ENCODE peak calls at places on chromosomes 13 and 19, in five cellular contexts. P is neural progenitor cell, U is astrocyte, D is heart right ventricle, F is thoracic aorta. Q is an unnamed sample.

GRCh38 chr13:45623516-45624090 is 8.1 kb upstream of the ERICH6B start:
- DNase-seq in F (no peak), U (no peak), D (no peak), P (peak), Q (no peak)

GRCh38 chr19:40742477-40742876 is 7.8 kb downstream of the ACTMAP start:
- DNase-seq in P (no peak), U (no peak), F (no peak), D (no peak), Q (no peak)

GRCh38 chr19:1409204-1410005 is 2.0 kb downstream of the DAZAP1 start:
- DNase-seq in P (no peak), D (no peak), F (no peak), U (no peak), Q (no peak)

GRCh38 chr19:16268676-16269319 is 55.8 kb upstream of the KLF2 start:
- DNase-seq in P (no peak), U (no peak), D (no peak), F (no peak), Q (no peak)

GRCh38 chr19:29506619-29506911 is 19.2 kb upstream of the VSTM2B start:
- DNase-seq in P (no peak), D (no peak), U (no peak), F (no peak), Q (no peak)

GRCh38 chr19:17718467-17718987 is 753 bp upstream of the MAP1S start:
- DNase-seq in U (no peak), D (no peak), P (peak), F (no peak), Q (no peak)

GRCh38 chr19:17414097-17414496 is 5.8 kb upstream of the MVB12A start:
- DNase-seq in U (no peak), F (no peak), D (no peak), P (no peak), Q (no peak)

GRCh38 chr19:39824143-39825092 is 9.5 kb downstream of the DYRK1B start:
- DNase-seq in D (peak), U (peak), F (peak), P (peak), Q (peak)

GRCh38 chr13:28503182-28503980 is 8.5 kb upstream of the FLT1 start:
- DNase-seq in P (no peak), D (no peak), U (no peak), F (no peak), Q (peak)

GRCh38 chr13:39036212-39036611 is 1.7 kb downstream of the PROSER1 start:
- DNase-seq in F (no peak), D (no peak), U (peak), P (no peak), Q (no peak)

GRCh38 chr13:98541701-98542203 is 35.2 kb downstream of the STK24 start:
- DNase-seq in F (no peak), U (no peak), P (no peak), D (no peak), Q (no peak)

GRCh38 chr19:34214040-34214439 is 40.3 kb upstream of the GARRE1 start:
- DNase-seq in P (no peak), U (no peak), F (no peak), D (no peak), Q (no peak)

GRCh38 chr19:28710278-28710677 is 502.7 kb downstream of the UQCRFS1 start:
- DNase-seq in F (no peak), P (peak), D (no peak), U (peak), Q (no peak)

GRCh38 chr19:2763687-2764086 is 19.4 kb downstream of the SGTA start:
- DNase-seq in U (no peak), P (no peak), F (no peak), D (no peak), Q (no peak)

GRCh38 chr13:111573362-111573761 is 252.9 kb downstream of the TEX29 start:
- DNase-seq in P (no peak), F (no peak), U (no peak), D (no peak), Q (no peak)

GRCh38 chr13:21033224-21033855 is 28.0 kb downstream of the LATS2 start:
- DNase-seq in U (peak), P (no peak), D (no peak), F (no peak), Q (peak)

GRCh38 chr19:49932731-49933131 is 3.4 kb upstream of the NUP62 start:
- DNase-seq in U (no peak), P (no peak), D (no peak), F (no peak), Q (no peak)

GRCh38 chr19:51726049-51726448 is 2.3 kb upstream of the HAS1 start:
- DNase-seq in F (no peak), D (peak), U (peak), P (no peak), Q (peak)

GRCh38 chr19:12946092-12946845 is 607 bp downstream of the RAD23A start:
- DNase-seq in D (peak), U (peak), F (no peak), P (peak), Q (peak)

GRCh38 chr13:98706446-98707110 is 45.9 kb downstream of the SLC15A1 start:
- DNase-seq in D (no peak), U (peak), F (no peak), P (no peak), Q (no peak)

GRCh38 chr19:12331211-12331941 is 2.1 kb downstream of the ZNF563 start:
- DNase-seq in D (no peak), U (no peak), P (peak), F (no peak), Q (no peak)

GRCh38 chr19:18588611-18589379 is at the start of gene REX1BD:
- DNase-seq in F (peak), U (peak), D (peak), P (peak), Q (peak)

GRCh38 chr19:12884926-12885748 is 1.9 kb downstream of the KLF1 start:
- DNase-seq in D (peak), P (peak), F (no peak), U (peak), Q (peak)

GRCh38 chr19:932647-933552 is 7.1 kb downstream of the ARID3A start:
- DNase-seq in U (peak), P (peak), D (peak), F (no peak), Q (peak)

GRCh38 chr19:52172347-52172746 is 926 bp upstream of the ZNF836 start:
- DNase-seq in P (no peak), F (no peak), U (no peak), D (no peak), Q (no peak)

GRCh38 chr19:45468159-45468651 is 409 bp downstream of the FOSB start:
- DNase-seq in P (peak), D (no peak), F (no peak), U (no peak), Q (peak)

GRCh38 chr13:71869274-71869673 is 2.3 kb upstream of the DACH1 start:
- DNase-seq in P (peak), F (no peak), D (no peak), U (no peak), Q (no peak)

GRCh38 chr19:45395524-45396388 is 9.1 kb downstream of the PPP1R13L start:
- DNase-seq in P (peak), F (no peak), D (no peak), U (no peak), Q (peak)

GRCh38 chr13:43232866-43233265 is 209.5 kb downstream of the DNAJC15 start:
- DNase-seq in D (no peak), U (peak), F (no peak), P (no peak), Q (no peak)
- H3K27ac ChIP-seq in D (no peak), U (no peak), F (no peak), P (no peak), Q (no peak)

GRCh38 chr19:6100284-6100915 is 9.9 kb downstream of the RFX2 start:
- DNase-seq in D (peak), U (no peak), P (no peak), F (no peak), Q (no peak)
- H3K27ac ChIP-seq in D (peak), U (no peak), P (no peak), F (peak), Q (no peak)

DNA sequence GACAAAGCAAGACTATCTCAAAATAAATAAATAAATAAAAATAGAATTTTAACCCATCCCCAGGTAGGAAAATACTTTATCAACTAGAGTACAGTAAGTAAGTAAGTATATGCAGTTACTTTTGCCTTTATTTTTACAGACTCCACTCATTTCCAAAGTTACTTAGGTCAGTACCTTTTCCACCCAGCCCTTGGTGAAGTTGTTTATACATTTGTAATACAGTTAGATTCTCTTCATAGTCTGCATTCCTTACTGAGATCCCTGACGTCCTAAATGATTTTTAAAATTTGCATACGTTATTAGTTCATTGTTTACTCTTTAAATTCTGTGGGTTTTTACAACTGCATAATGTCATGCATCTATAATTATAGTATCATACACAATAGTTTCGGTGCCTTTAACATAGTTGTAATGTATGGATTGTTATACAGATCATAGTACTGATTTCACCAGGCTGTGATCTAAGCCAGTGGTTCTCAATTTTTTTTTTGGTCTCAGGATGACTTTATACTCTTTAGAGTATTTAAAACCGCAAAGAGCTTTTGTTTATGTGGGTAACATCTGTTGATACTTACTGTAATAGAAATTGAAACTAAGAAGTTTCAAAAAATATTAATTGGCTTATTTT is 10.4 kb downstream of the SETDB2 start:
- DNase-seq in F (no peak), D (no peak), P (no peak), U (peak), Q (no peak)
- H3K27ac ChIP-seq in F (no peak), D (no peak), P (no peak), U (no peak), Q (no peak)

GRCh38 chr13:23754506-23754905 is 134.7 kb downstream of the MIPEP start:
- DNase-seq in U (no peak), D (no peak), P (no peak), F (no peak), Q (no peak)
- H3K27ac ChIP-seq in U (no peak), D (no peak), P (no peak), F (no peak), Q (no peak)

DNA sequence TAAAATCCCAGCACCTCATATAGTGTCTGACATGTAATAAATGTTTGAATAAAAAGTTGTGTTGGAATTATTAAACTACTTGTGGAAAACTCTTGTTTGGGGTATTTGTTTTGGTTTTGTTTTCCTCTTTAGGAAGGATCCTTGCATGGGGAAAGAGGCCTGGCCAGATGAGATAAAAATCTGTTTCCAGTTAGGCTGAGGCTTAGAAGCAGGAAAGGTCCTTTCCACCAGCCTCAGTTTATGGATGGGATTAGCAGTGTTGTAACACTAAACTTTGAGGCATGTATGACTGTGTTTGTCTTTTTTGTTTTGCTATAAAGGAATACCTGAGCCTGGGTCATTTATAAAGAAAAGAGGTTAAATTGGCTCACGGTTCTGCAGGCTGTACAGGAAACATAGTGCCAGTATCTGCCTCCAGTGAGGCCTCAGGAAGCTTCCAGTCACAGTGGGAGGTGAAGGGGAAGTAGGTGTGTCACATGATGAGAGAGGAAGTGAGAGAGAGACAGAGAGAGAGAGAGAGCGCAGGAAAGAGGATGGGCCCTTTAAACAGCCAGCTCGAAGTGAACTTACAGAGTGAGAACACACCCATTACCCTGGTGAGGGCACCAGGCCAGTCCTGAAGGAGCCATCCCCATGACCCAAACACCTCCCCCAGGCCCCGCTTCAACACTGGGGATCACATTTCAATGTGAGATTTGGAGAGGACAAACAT is 21.6 kb downstream of the SPATA13 start:
- DNase-seq in P (no peak), F (no peak), U (no peak), D (no peak), Q (no peak)
- H3K27ac ChIP-seq in P (no peak), F (no peak), U (no peak), D (no peak), Q (no peak)

GRCh38 chr13:43270043-43270830 is 246.9 kb downstream of the DNAJC15 start:
- DNase-seq in P (no peak), D (no peak), F (no peak), U (peak), Q (no peak)

GRCh38 chr13:43267916-43268315 is 244.5 kb downstream of the DNAJC15 start:
- DNase-seq in D (no peak), F (no peak), U (no peak), P (no peak), Q (no peak)

GRCh38 chr13:43269037-43269476 is 245.7 kb downstream of the DNAJC15 start:
- DNase-seq in D (no peak), P (no peak), F (no peak), U (peak), Q (no peak)

GRCh38 chr13:43266953-43267615 is 243.7 kb downstream of the DNAJC15 start:
- DNase-seq in P (peak), D (no peak), F (no peak), U (no peak), Q (no peak)

DNA sequence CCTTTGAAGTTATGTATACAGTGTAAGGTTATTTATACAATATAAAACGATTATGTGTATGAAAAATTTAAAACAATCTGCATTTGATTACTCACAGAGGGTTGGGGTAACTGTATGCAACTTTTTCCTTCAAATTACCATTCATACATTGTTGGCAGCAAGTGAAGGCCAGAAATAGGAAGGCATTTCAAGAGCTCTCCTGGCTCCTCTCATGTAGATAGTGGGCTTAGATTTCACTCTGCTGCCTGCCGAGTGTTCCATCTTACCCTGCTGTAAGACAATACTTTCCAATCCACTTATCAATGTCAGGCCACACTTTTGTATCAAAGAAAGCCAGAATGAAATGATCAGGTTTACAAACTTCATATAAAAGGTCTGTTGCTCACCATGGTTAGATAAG is 245.2 kb downstream of the DNAJC15 start:
- DNase-seq in U (no peak), D (no peak), P (peak), F (no peak), Q (no peak)
- H3K27ac ChIP-seq in U (peak), D (no peak), P (no peak), F (no peak), Q (no peak)

GRCh38 chr19:48502720-48503018 is 9.0 kb downstream of the LMTK3 start:
- DNase-seq in P (no peak), U (no peak), F (no peak), D (no peak), Q (no peak)
- H3K27ac ChIP-seq in P (no peak), U (no peak), F (no peak), D (no peak), Q (no peak)

Q was measured in endodermal cell.